ENCODE peak calls at places on chromosomes 4 and X, in five cellular contexts. One of them, this sample, is unnamed.

GRCh38 chr4:67403342-67403741 is 142.0 kb downstream of the CENPC start:
- DNase-seq in activated CD4-positive, alpha-beta T cell treated with anti-CD3 and anti-CD28 coated beads, Interleukin-2, amount 50 U/mL, for 4 hours: no peak
- DNase-seq in HS-5: no peak
- DNase-seq in RWPE1: no peak
- DNase-seq in EL: no peak
- DNase-seq in this sample: no peak

GRCh38 chr4:82382756-82383155 is 9.0 kb upstream of the HNRNPD start:
- DNase-seq in RWPE1: no peak
- DNase-seq in EL: no peak
- DNase-seq in HS-5: no peak
- DNase-seq in activated CD4-positive, alpha-beta T cell treated with anti-CD3 and anti-CD28 coated beads, Interleukin-2, amount 50 U/mL, for 4 hours: no peak
- DNase-seq in this sample: no peak

GRCh38 chr4:7052923-7053715 is 9.9 kb downstream of the TADA2B start:
- DNase-seq in EL: no peak
- DNase-seq in RWPE1: no peak
- DNase-seq in HS-5: no peak
- DNase-seq in activated CD4-positive, alpha-beta T cell treated with anti-CD3 and anti-CD28 coated beads, Interleukin-2, amount 50 U/mL, for 4 hours: no peak
- DNase-seq in this sample: no peak

GRCh38 chrX:41594634-41595033 is 94.1 kb upstream of the GPR34 start:
- DNase-seq in HS-5: no peak
- DNase-seq in activated CD4-positive, alpha-beta T cell treated with anti-CD3 and anti-CD28 coated beads, Interleukin-2, amount 50 U/mL, for 4 hours: no peak
- DNase-seq in EL: no peak
- DNase-seq in RWPE1: no peak
- DNase-seq in this sample: no peak

GRCh38 chr4:174600391-174600790 is 78.1 kb upstream of the HPGD start:
- DNase-seq in activated CD4-positive, alpha-beta T cell treated with anti-CD3 and anti-CD28 coated beads, Interleukin-2, amount 50 U/mL, for 4 hours: no peak
- DNase-seq in EL: no peak
- DNase-seq in RWPE1: peak
- DNase-seq in HS-5: no peak
- DNase-seq in this sample: no peak

GRCh38 chrX:68945603-68946228 is 116.9 kb downstream of the EFNB1 start:
- DNase-seq in EL: peak
- DNase-seq in activated CD4-positive, alpha-beta T cell treated with anti-CD3 and anti-CD28 coated beads, Interleukin-2, amount 50 U/mL, for 4 hours: no peak
- DNase-seq in HS-5: no peak
- DNase-seq in RWPE1: peak
- DNase-seq in this sample: no peak

GRCh38 chr4:157896726-157897125 is 276.1 kb downstream of the GASK1B start:
- DNase-seq in HS-5: no peak
- DNase-seq in RWPE1: no peak
- DNase-seq in EL: no peak
- DNase-seq in activated CD4-positive, alpha-beta T cell treated with anti-CD3 and anti-CD28 coated beads, Interleukin-2, amount 50 U/mL, for 4 hours: no peak
- DNase-seq in this sample: no peak

GRCh38 chr4:128676095-128676494 is 133.4 kb upstream of the JADE1 start:
- DNase-seq in HS-5: no peak
- DNase-seq in activated CD4-positive, alpha-beta T cell treated with anti-CD3 and anti-CD28 coated beads, Interleukin-2, amount 50 U/mL, for 4 hours: no peak
- DNase-seq in RWPE1: no peak
- DNase-seq in EL: no peak
- DNase-seq in this sample: no peak

GRCh38 chr4:189364032-189364449 is 576.6 kb upstream of the FRG1 start:
- DNase-seq in RWPE1: no peak
- DNase-seq in HS-5: no peak
- DNase-seq in EL: no peak
- DNase-seq in activated CD4-positive, alpha-beta T cell treated with anti-CD3 and anti-CD28 coated beads, Interleukin-2, amount 50 U/mL, for 4 hours: no peak
- DNase-seq in this sample: no peak

GRCh38 chrX:356385-357034 is 30.2 kb downstream of the PPP2R3B start:
- DNase-seq in activated CD4-positive, alpha-beta T cell treated with anti-CD3 and anti-CD28 coated beads, Interleukin-2, amount 50 U/mL, for 4 hours: no peak
- DNase-seq in HS-5: peak
- DNase-seq in RWPE1: peak
- DNase-seq in EL: peak
- DNase-seq in this sample: no peak

GRCh38 chrX:136395271-136395670 is 92.5 kb upstream of the BRS3 start:
- DNase-seq in EL: peak
- DNase-seq in activated CD4-positive, alpha-beta T cell treated with anti-CD3 and anti-CD28 coated beads, Interleukin-2, amount 50 U/mL, for 4 hours: no peak
- DNase-seq in HS-5: peak
- DNase-seq in RWPE1: peak
- DNase-seq in this sample: no peak

GRCh38 chr4:163448541-163449203 is 24.9 kb downstream of the TKTL2 start:
- DNase-seq in activated CD4-positive, alpha-beta T cell treated with anti-CD3 and anti-CD28 coated beads, Interleukin-2, amount 50 U/mL, for 4 hours: no peak
- DNase-seq in EL: peak
- DNase-seq in HS-5: peak
- DNase-seq in RWPE1: peak
- DNase-seq in this sample: no peak

GRCh38 chrX:1528186-1528883 is 8.7 kb downstream of the P2RY8 start:
- DNase-seq in activated CD4-positive, alpha-beta T cell treated with anti-CD3 and anti-CD28 coated beads, Interleukin-2, amount 50 U/mL, for 4 hours: no peak
- DNase-seq in HS-5: no peak
- DNase-seq in EL: no peak
- DNase-seq in RWPE1: no peak
- DNase-seq in this sample: no peak

This sample was measured in LoVo.